ENCODE peak calls at places on chromosomes 1 and 21, in eight cellular contexts. W, M, F, G, V, H, P and I are unnamed samples.

GRCh38 chr1:207321790-207322530 is 482 bp downstream of the CD55 start:
- DNase-seq in V (no peak), H (peak; percentile 13), W (no peak), G (peak; percentile 19), P (no peak), M (peak; percentile 32), F (no peak), I (no peak)

GRCh38 chr1:229653420-229653819 is 27.4 kb downstream of the URB2 start:
- DNase-seq in H (no peak), G (no peak), P (no peak), M (no peak), F (no peak), V (no peak), W (no peak), I (no peak)

GRCh38 chr21:33968082-33968997 is 52.7 kb upstream of the ATP5PO start:
- DNase-seq in W (no peak), H (peak; percentile 46), P (no peak), V (no peak), F (no peak), G (peak; percentile 78), M (no peak), I (peak; percentile 73)

GRCh38 chr21:42724226-42724920 is 71.0 kb downstream of the PDE9A start:
- DNase-seq in P (no peak), G (peak; percentile 93), F (no peak), W (peak; percentile 46), H (peak; percentile 25), M (no peak), V (no peak), I (peak; percentile 97)

GRCh38 chr1:30606166-30606565 is 117.2 kb downstream of the MATN1 start:
- DNase-seq in W (no peak), H (no peak), V (no peak), F (no peak), G (no peak), M (no peak), P (no peak), I (no peak)

GRCh38 chr1:115419571-115419970 is 81.5 kb upstream of the NGF start:
- DNase-seq in M (no peak), F (no peak), W (no peak), H (no peak), V (no peak), P (no peak), G (no peak), I (no peak)

GRCh38 chr1:14522331-14523241 is 75.9 kb upstream of the KAZN start:
- DNase-seq in P (no peak), W (peak; percentile 57), M (peak; percentile 53), F (no peak), H (no peak), G (peak; percentile 98), V (peak; percentile 5), I (peak; percentile 62)

GRCh38 chr1:230425252-230426061 is 675 bp downstream of the PGBD5 start:
- DNase-seq in F (no peak), M (peak; percentile 44), W (no peak), H (peak; percentile 28), G (no peak), V (peak; percentile 34), P (no peak), I (no peak)

GRCh38 chr21:33136898-33137502 is 67.1 kb downstream of the OLIG1 start:
- DNase-seq in H (no peak), P (no peak), G (no peak), F (no peak), V (no peak), W (no peak), M (peak; percentile 27), I (no peak)

GRCh38 chr1:207858806-207859205 is 52.1 kb downstream of the CD34 start:
- DNase-seq in V (no peak), F (no peak), M (no peak), P (no peak), G (no peak), H (no peak), W (no peak), I (no peak)

GRCh38 chr1:5889462-5889861 is 102.8 kb downstream of the NPHP4 start:
- DNase-seq in P (no peak), W (no peak), G (no peak), V (no peak), H (no peak), F (no peak), M (no peak), I (no peak)

GRCh38 chr21:41168391-41169257 is 664 bp downstream of the BACE2 start:
- DNase-seq in P (no peak), W (no peak), H (peak; percentile 24), F (no peak), V (peak; percentile 17), M (peak; percentile 76), G (peak; percentile 62), I (peak; percentile 48)

GRCh38 chr21:43934116-43934515 is 69.1 kb downstream of the AGPAT3 start:
- DNase-seq in F (no peak), M (no peak), P (no peak), W (no peak), V (no peak), G (no peak), H (no peak), I (no peak)

GRCh38 chr1:209587778-209588177 is 4.3 kb downstream of the CAMK1G start:
- DNase-seq in G (no peak), H (no peak), W (no peak), V (no peak), P (no peak), M (no peak), F (no peak), I (no peak)

GRCh38 chr1:31714442-31715096 is 10.8 kb upstream of the COL16A1 start:
- DNase-seq in W (no peak), P (no peak), F (no peak), M (peak; percentile 58), H (peak; percentile 17), G (peak; percentile 74), V (peak; percentile 22), I (peak; percentile 61)

GRCh38 chr1:22206551-22207125 is 63.7 kb upstream of the WNT4 start:
- DNase-seq in W (no peak), F (no peak), V (no peak), M (no peak), H (no peak), G (no peak), P (no peak), I (no peak)

GRCh38 chr1:220878223-220879081 is 791 bp upstream of the HLX start:
- DNase-seq in H (no peak), V (no peak), W (no peak), M (no peak), G (peak; percentile 36), P (no peak), F (no peak), I (no peak)

GRCh38 chr1:241077386-241078147 is 279.4 kb downstream of the RGS7 start:
- DNase-seq in V (no peak), P (no peak), G (no peak), W (no peak), H (no peak), F (no peak), M (no peak), I (no peak)

GRCh38 chr1:177909416-177909815 is 60.4 kb downstream of the SEC16B start:
- DNase-seq in G (no peak), P (no peak), F (no peak), H (no peak), W (no peak), M (no peak), V (no peak), I (no peak)

GRCh38 chr1:19477284-19478240 is 7.8 kb downstream of the CAPZB start:
- DNase-seq in W (no peak), H (no peak), M (no peak), V (no peak), P (no peak), G (no peak), F (no peak), I (no peak)

GRCh38 chr1:167706363-167706762 is 15.4 kb upstream of the MPZL1 start:
- DNase-seq in V (no peak), H (no peak), G (no peak), W (no peak), P (no peak), F (no peak), M (no peak), I (no peak)

GRCh38 chr21:37687001-37687400 is 229.3 kb downstream of the KCNJ6 start:
- DNase-seq in G (no peak), H (no peak), V (no peak), P (no peak), F (no peak), W (no peak), M (no peak), I (no peak)

GRCh38 chr1:218401896-218402770 is 57.0 kb downstream of the TGFB2 start:
- DNase-seq in P (no peak), F (no peak), H (peak; percentile 42), G (no peak), V (no peak), W (no peak), M (no peak), I (no peak)

GRCh38 chr1:35656148-35656862 is 15.0 kb upstream of the PSMB2 start:
- DNase-seq in G (peak; percentile 88), H (no peak), W (no peak), P (no peak), V (no peak), F (no peak), M (no peak), I (peak; percentile 54)

GRCh38 chr1:78760858-78761257 is 111.2 kb downstream of the IFI44 start:
- DNase-seq in P (no peak), W (no peak), M (no peak), G (no peak), F (no peak), V (no peak), H (no peak), I (peak; percentile 29)

GRCh38 chr1:116219651-116220434 is 108.6 kb downstream of the MAB21L3 start:
- DNase-seq in H (no peak), M (no peak), P (no peak), V (no peak), G (no peak), W (no peak), F (no peak), I (no peak)

GRCh38 chr1:244450597-244451538 is 841 bp downstream of the ADSS2 start:
- DNase-seq in F (peak; percentile 39), H (peak; percentile 62), P (peak; percentile 54), M (peak; percentile 34), W (no peak), G (peak; percentile 81), V (peak; percentile 41), I (peak; percentile 60)

GRCh38 chr1:10814954-10815862 is 18.8 kb upstream of the CASZ1 start:
- DNase-seq in H (no peak), P (no peak), W (no peak), F (no peak), V (no peak), M (no peak), G (no peak), I (no peak)

GRCh38 chr21:34983680-34984086 is 65.4 kb downstream of the RUNX1 start:
- DNase-seq in V (no peak), G (peak; percentile 87), H (no peak), W (no peak), F (no peak), M (no peak), P (no peak), I (peak; percentile 91)

GRCh38 chr1:199551967-199552565 is 475.4 kb upstream of the NR5A2 start:
- DNase-seq in P (no peak), H (peak; percentile 67), V (no peak), W (peak; percentile 27), G (peak; percentile 63), F (no peak), M (peak; percentile 61), I (peak; percentile 71)

GRCh38 chr1:186188004-186188539 is 187.0 kb downstream of the TPR start:
- DNase-seq in M (no peak), F (no peak), H (no peak), V (no peak), W (no peak), G (peak; percentile 96), P (no peak), I (peak; percentile 90)